ENCODE peak calls at places on chromosomes 3 and 15, in ten cellular contexts. A, U, G, X, I, R, E, N, O and D are unnamed samples.

GRCh38 chr3:31370681-31371080 is 162.0 kb upstream of the STT3B start:
- DNase-seq in A (no peak), U (no peak), G (no peak), X (no peak), I (no peak), R (no peak), E (peak; percentile 86), N (no peak), O (no peak), D (no peak)

GRCh38 chr3:81485444-81485865 is 276.0 kb downstream of the GBE1 start:
- DNase-seq in A (no peak), U (peak; percentile 78), G (peak; percentile 12), X (no peak), I (no peak), R (no peak), E (no peak), N (no peak), O (no peak), D (no peak)

GRCh38 chr3:113223831-113224240 is 12.5 kb downstream of the BOC start:
- DNase-seq in A (no peak), U (no peak), G (peak; percentile 22), X (no peak), I (no peak), R (no peak), E (no peak), N (no peak), O (no peak), D (no peak)

GRCh38 chr3:66610548-66610909 is 109.7 kb upstream of the LRIG1 start:
- DNase-seq in A (no peak), U (no peak), G (no peak), X (no peak), I (no peak), R (no peak), E (no peak), N (no peak), O (no peak), D (no peak)

GRCh38 chr3:197793246-197793645 is 2.2 kb downstream of the LRCH3 start:
- DNase-seq in A (no peak), U (peak; percentile 63), G (no peak), X (no peak), I (no peak), R (no peak), E (no peak), N (no peak), O (no peak), D (no peak)

GRCh38 chr3:52178537-52178936 is 19.4 kb upstream of the ALAS1 start:
- DNase-seq in A (no peak), U (no peak), G (no peak), X (no peak), I (no peak), R (no peak), E (no peak), N (no peak), O (no peak), D (no peak)

GRCh38 chr3:58191361-58191991 is 19.3 kb downstream of the DNASE1L3 start:
- DNase-seq in A (no peak), U (no peak), G (no peak), X (no peak), I (no peak), R (no peak), E (peak; percentile 80), N (no peak), O (no peak), D (no peak)

GRCh38 chr15:100635406-100636071 is 33.1 kb downstream of the ASB7 start:
- DNase-seq in A (no peak), U (no peak), G (peak; percentile 31), X (no peak), I (no peak), R (no peak), E (no peak), N (no peak), O (no peak), D (no peak)

GRCh38 chr15:38894260-38894948 is 329.8 kb upstream of the RASGRP1 start:
- DNase-seq in A (no peak), U (peak; percentile 96), G (no peak), X (no peak), I (no peak), R (no peak), E (no peak), N (no peak), O (no peak), D (no peak)

GRCh38 chr3:183313331-183313730 is 60.3 kb downstream of the B3GNT5 start:
- DNase-seq in A (no peak), U (no peak), G (no peak), X (no peak), I (no peak), R (no peak), E (no peak), N (no peak), O (no peak), D (no peak)

GRCh38 chr3:87088984-87089841 is 98.3 kb upstream of the VGLL3 start:
- DNase-seq in A (peak; percentile 89), U (peak; percentile 71), G (peak; percentile 37), X (peak; percentile 71), I (peak; percentile 58), R (peak; percentile 25), E (no peak), N (peak; percentile 46), O (peak; percentile 51), D (peak; percentile 62)

GRCh38 chr3:178551916-178552321 is 15.7 kb downstream of the KCNMB2 start:
- DNase-seq in A (no peak), U (peak; percentile 13), G (no peak), X (no peak), I (no peak), R (no peak), E (no peak), N (no peak), O (no peak), D (peak; percentile 44)

GRCh38 chr15:70299931-70300858 is 202.5 kb upstream of the TLE3 start:
- DNase-seq in A (no peak), U (no peak), G (peak; percentile 64), X (no peak), I (no peak), R (no peak), E (no peak), N (no peak), O (no peak), D (no peak)

GRCh38 chr3:159775372-159775961 is 213.2 kb upstream of the IL12A start:
- DNase-seq in A (peak; percentile 80), U (peak; percentile 83), G (peak; percentile 43), X (no peak), I (no peak), R (peak; percentile 12), E (no peak), N (no peak), O (peak; percentile 58), D (peak; percentile 65)

GRCh38 chr3:184789314-184789998 is 22.5 kb upstream of the VPS8 start:
- DNase-seq in A (no peak), U (no peak), G (no peak), X (no peak), I (peak; percentile 49), R (no peak), E (no peak), N (no peak), O (no peak), D (no peak)

GRCh38 chr3:49163609-49164008 is 2.5 kb downstream of the CCDC71 start:
- DNase-seq in A (no peak), U (no peak), G (no peak), X (no peak), I (no peak), R (no peak), E (no peak), N (no peak), O (no peak), D (no peak)

GRCh38 chr15:32677238-32677750 is 35.8 kb downstream of the SCG5 start:
- DNase-seq in A (no peak), U (no peak), G (no peak), X (no peak), I (no peak), R (no peak), E (peak; percentile 96), N (peak; percentile 23), O (no peak), D (no peak)
- TF ChIP-seq POLR2A in A (no peak), U (no peak), G (no peak), X (no peak), I (no peak), R (no peak), E (peak; percentile 51), N (no peak), O (no peak), D (no peak)

DNA sequence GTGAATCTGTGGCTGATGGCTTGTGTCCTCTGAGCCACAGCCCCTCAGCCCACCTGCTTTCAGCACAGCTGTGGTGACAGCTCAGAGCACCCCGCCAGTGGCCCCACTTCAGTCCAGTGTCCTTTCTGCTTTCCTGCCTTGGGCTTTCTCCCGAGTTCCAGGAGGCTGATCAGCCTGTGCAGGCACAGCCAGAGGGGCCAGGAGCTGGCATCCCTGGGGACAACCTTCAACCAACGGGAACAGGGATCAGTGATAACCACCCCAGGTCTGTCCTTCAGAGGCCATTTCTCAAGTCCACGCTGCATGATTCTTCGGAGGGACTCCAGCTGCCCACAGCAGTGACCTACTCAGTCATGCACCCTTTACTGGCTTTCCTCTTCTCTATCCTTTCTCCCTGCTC is 166.6 kb downstream of the RAB11A start:
- DNase-seq in A (no peak), U (no peak), G (no peak), X (no peak), I (no peak), R (no peak), E (no peak), N (no peak), O (no peak), D (no peak)
- H3K27me3 ChIP-seq in A (peaks cover 5% of the 10 kb centered on the region), U (peaks cover 43% of the 10 kb centered on the region), G (peaks cover 15% of the 10 kb centered on the region), X (peaks cover 63% of the 10 kb centered on the region), I (no peaks in the 10 kb centered on the region), R (no peaks in the 10 kb centered on the region), E (peaks cover 31% of the 10 kb centered on the region), N (peaks cover 53% of the 10 kb centered on the region), O (peaks cover 33% of the 10 kb centered on the region), D (no peaks in the 10 kb centered on the region)

GRCh38 chr3:127674099-127674792 is 1.5 kb downstream of the ABTB1 start:
- DNase-seq in A (peak; percentile 48), U (no peak), G (no peak), X (peak; percentile 61), I (no peak), R (no peak), E (no peak), N (no peak), O (peak; percentile 14), D (peak; percentile 13)
- H3K4me3 ChIP-seq in A (peak overlapping the region; percentile 81), U (no peak overlapping the region), G (no peak overlapping the region), X (peak overlapping the region; percentile 95), I (no peak overlapping the region), R (no peak overlapping the region), E (no peak overlapping the region), N (peak overlapping the region; percentile 82), O (peak overlapping the region; percentile 97), D (peak overlapping the region; percentile 85)

DNA sequence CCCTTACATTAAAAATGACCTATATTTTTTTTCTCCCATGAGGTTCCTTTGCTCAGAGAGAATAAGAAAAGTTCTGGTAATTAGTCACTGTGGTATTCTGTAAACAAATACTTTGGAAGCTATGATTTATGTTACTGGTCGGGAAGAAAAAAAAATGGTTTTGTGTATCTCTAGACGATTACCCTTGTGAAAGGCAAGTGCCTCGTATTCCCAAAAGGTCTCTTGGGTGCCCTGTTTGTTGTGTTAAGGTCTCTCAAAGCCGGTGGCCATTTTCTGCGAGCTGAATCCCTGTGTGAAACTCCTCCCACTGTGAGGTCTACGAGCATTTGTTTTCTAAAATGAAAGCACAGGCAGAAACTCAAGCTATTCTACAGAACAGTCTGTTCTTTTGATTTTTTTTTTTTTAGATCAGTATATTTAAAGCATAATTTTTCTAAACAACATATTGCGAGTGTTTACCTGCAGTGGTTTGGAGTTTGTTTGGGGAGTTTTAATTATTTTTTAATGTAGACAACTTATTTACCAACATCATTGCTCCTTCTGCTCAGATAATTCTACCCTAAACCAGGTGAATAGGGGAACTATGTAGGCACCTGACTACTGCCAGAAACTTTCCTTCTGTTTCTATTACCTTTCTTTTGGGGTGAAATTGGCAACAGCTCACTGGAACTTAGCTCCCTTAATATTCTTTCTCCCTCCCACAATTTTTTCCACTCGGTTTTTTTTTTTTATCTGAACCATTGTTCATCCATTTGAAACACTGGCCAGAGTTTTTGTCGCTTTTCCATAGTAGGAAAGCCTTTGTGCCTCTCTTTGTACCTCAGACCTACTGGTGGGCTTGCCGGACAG is 44.0 kb downstream of the ZBTB38 start:
- DNase-seq in A (peak; percentile 79), U (peak; percentile 96), G (peak; percentile 64), X (no peak), I (peak; percentile 76), R (peak; percentile 65), E (peak; percentile 49), N (peak; percentile 78), O (peak; percentile 62), D (peak; percentile 76)
- TF ChIP-seq POLR2A in A (peak; percentile 9), U (peak; percentile 55), G (no peak), X (peak; percentile 16), I (no peak), R (no peak), E (no peak), N (peak; percentile 32), O (no peak), D (peak; percentile 65)